ENCODE peak calls at places on chromosomes 6 and 20, in six cellular contexts. One of them, this sample, is unnamed.

GRCh38 chr6:7250812-7251211 is 62.2 kb downstream of the SSR1 start:
- DNase-seq in mucosa of descending colon: no peak
- DNase-seq in RWPE2: no peak
- DNase-seq in PC-3: no peak
- DNase-seq in astrocyte: no peak
- DNase-seq in fibroblast of lung: no peak
- DNase-seq in this sample: no peak

GRCh38 chr20:13723015-13723414 is 61.7 kb downstream of the ESF1 start:
- DNase-seq in mucosa of descending colon: no peak
- DNase-seq in RWPE2: no peak
- DNase-seq in PC-3: no peak
- DNase-seq in astrocyte: no peak
- DNase-seq in fibroblast of lung: no peak
- DNase-seq in this sample: no peak

GRCh38 chr6:88062376-88062775 is 14.7 kb downstream of the SPACA1 start:
- DNase-seq in mucosa of descending colon: peak
- DNase-seq in RWPE2: no peak
- DNase-seq in PC-3: no peak
- DNase-seq in astrocyte: no peak
- DNase-seq in fibroblast of lung: no peak
- DNase-seq in this sample: no peak

GRCh38 chr6:100433726-100434435 is 30.8 kb downstream of the SIM1 start:
- DNase-seq in mucosa of descending colon: no peak
- DNase-seq in RWPE2: no peak
- DNase-seq in PC-3: no peak
- DNase-seq in astrocyte: peak
- DNase-seq in fibroblast of lung: no peak
- DNase-seq in this sample: no peak

GRCh38 chr6:142850653-142851434 is 94.1 kb downstream of the HIVEP2 start:
- DNase-seq in mucosa of descending colon: no peak
- DNase-seq in RWPE2: no peak
- DNase-seq in PC-3: peak
- DNase-seq in astrocyte: peak
- DNase-seq in fibroblast of lung: peak
- DNase-seq in this sample: no peak

GRCh38 chr6:163404825-163405265 is 9.7 kb upstream of the QKI start:
- DNase-seq in mucosa of descending colon: peak
- DNase-seq in RWPE2: no peak
- DNase-seq in PC-3: no peak
- DNase-seq in astrocyte: no peak
- DNase-seq in fibroblast of lung: no peak
- DNase-seq in this sample: no peak

GRCh38 chr20:49608752-49609670 is 41.1 kb upstream of the PTGIS start:
- DNase-seq in mucosa of descending colon: peak
- DNase-seq in RWPE2: no peak
- DNase-seq in PC-3: peak
- DNase-seq in astrocyte: no peak
- DNase-seq in fibroblast of lung: peak
- DNase-seq in this sample: peak

GRCh38 chr6:95094751-95095150 is 482.6 kb upstream of the MANEA start:
- DNase-seq in mucosa of descending colon: no peak
- DNase-seq in RWPE2: no peak
- DNase-seq in PC-3: peak
- DNase-seq in astrocyte: peak
- DNase-seq in fibroblast of lung: peak
- DNase-seq in this sample: no peak

GRCh38 chr6:44269921-44270525 is at the start of gene TMEM151B:
- DNase-seq in mucosa of descending colon: no peak
- DNase-seq in RWPE2: no peak
- DNase-seq in PC-3: no peak
- DNase-seq in astrocyte: no peak
- DNase-seq in fibroblast of lung: no peak
- DNase-seq in this sample: peak

GRCh38 chr20:46057856-46058655 is 29.0 kb downstream of the SLC12A5 start:
- DNase-seq in mucosa of descending colon: peak
- DNase-seq in RWPE2: peak
- DNase-seq in PC-3: no peak
- DNase-seq in astrocyte: peak
- DNase-seq in fibroblast of lung: peak
- DNase-seq in this sample: peak

GRCh38 chr6:21031182-21031581 is 496.9 kb downstream of the CDKAL1 start:
- DNase-seq in mucosa of descending colon: no peak
- DNase-seq in RWPE2: no peak
- DNase-seq in PC-3: no peak
- DNase-seq in astrocyte: no peak
- DNase-seq in fibroblast of lung: no peak
- DNase-seq in this sample: no peak

GRCh38 chr6:148152244-148152643 is 190.4 kb upstream of the SASH1 start:
- DNase-seq in mucosa of descending colon: no peak
- DNase-seq in RWPE2: no peak
- DNase-seq in PC-3: no peak
- DNase-seq in astrocyte: no peak
- DNase-seq in fibroblast of lung: no peak
- DNase-seq in this sample: no peak

GRCh38 chr6:16136536-16137450 is 7.9 kb downstream of the MYLIP start:
- DNase-seq in mucosa of descending colon: peak
- DNase-seq in RWPE2: no peak
- DNase-seq in PC-3: peak
- DNase-seq in astrocyte: peak
- DNase-seq in fibroblast of lung: peak
- DNase-seq in this sample: no peak

GRCh38 chr20:40962733-40963504 is 65.7 kb upstream of the TOP1 start:
- DNase-seq in mucosa of descending colon: peak
- DNase-seq in RWPE2: peak
- DNase-seq in PC-3: peak
- DNase-seq in astrocyte: no peak
- DNase-seq in fibroblast of lung: peak
- DNase-seq in this sample: peak

GRCh38 chr6:147161253-147161973 is 42.8 kb upstream of the STXBP5 start:
- DNase-seq in mucosa of descending colon: no peak
- DNase-seq in RWPE2: no peak
- DNase-seq in PC-3: no peak
- DNase-seq in astrocyte: no peak
- DNase-seq in fibroblast of lung: no peak
- DNase-seq in this sample: no peak

GRCh38 chr6:163180874-163181541 is 233.5 kb upstream of the QKI start:
- DNase-seq in mucosa of descending colon: peak
- DNase-seq in RWPE2: no peak
- DNase-seq in PC-3: peak
- DNase-seq in astrocyte: peak
- DNase-seq in fibroblast of lung: peak
- DNase-seq in this sample: peak

GRCh38 chr6:139888691-139889122 is 514.3 kb upstream of the CITED2 start:
- DNase-seq in mucosa of descending colon: no peak
- DNase-seq in RWPE2: no peak
- DNase-seq in PC-3: no peak
- DNase-seq in astrocyte: peak
- DNase-seq in fibroblast of lung: peak
- DNase-seq in this sample: no peak

GRCh38 chr6:1407499-1407990 is 18.2 kb downstream of the FOXF2 start:
- DNase-seq in mucosa of descending colon: no peak
- DNase-seq in RWPE2: no peak
- DNase-seq in PC-3: no peak
- DNase-seq in astrocyte: no peak
- DNase-seq in fibroblast of lung: no peak
- DNase-seq in this sample: no peak

GRCh38 chr20:25397827-25398226 is 7.2 kb upstream of the ABHD12 start:
- DNase-seq in mucosa of descending colon: peak
- DNase-seq in RWPE2: no peak
- DNase-seq in PC-3: peak
- DNase-seq in astrocyte: no peak
- DNase-seq in fibroblast of lung: peak
- DNase-seq in this sample: no peak

DNA sequence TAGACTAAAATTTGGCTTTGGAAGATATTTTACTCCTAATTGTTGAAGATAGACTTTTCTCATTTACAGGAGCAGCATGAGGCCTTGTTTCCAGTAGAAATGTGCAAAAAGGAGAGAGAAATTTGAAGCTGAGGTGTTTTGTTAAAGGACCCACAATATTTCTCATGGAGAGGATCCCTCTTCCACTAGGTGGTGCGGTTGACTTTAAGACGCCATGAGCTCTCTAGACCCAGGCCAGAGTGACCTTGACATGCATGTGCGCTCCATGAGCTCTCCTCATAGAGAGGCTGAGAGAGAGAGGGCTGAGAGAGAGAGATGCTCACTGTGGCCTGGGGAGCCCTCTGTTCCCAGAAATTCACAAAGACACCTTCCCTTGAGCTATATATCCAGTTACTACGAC is 861.2 kb upstream of the EYS start:
- DNase-seq in mucosa of descending colon: no peak
- DNase-seq in RWPE2: no peak
- DNase-seq in PC-3: no peak
- DNase-seq in astrocyte: no peak
- DNase-seq in fibroblast of lung: no peak
- DNase-seq in this sample: no peak
- TF ChIP-seq CTCF in mucosa of descending colon: no peak
- TF ChIP-seq CTCF in RWPE2: no peak
- TF ChIP-seq CTCF in PC-3: peak
- TF ChIP-seq CTCF in astrocyte: no peak
- TF ChIP-seq CTCF in fibroblast of lung: no peak
- TF ChIP-seq CTCF in this sample: no peak

DNA sequence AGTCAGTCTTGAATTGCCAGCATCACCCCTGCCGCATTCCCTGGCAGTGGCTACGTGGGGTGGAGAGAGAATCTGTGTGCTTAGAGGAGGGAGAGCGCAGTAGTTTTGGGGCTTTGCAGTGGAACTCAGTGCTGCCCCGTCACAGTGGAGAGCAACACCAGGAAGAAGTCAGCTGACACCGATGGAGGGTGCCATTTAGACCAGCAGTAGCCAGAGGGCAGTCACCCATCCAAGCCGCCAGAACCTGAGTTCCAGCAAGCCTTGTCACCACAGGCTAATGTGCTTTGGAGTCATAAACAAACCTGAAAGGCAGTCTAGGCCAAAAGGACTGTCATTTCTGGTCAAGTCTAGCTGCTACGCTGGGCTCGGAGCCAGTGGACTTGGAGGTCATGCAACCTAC is 22.0 kb upstream of the PERP start:
- DNase-seq in mucosa of descending colon: no peak
- DNase-seq in RWPE2: no peak
- DNase-seq in PC-3: no peak
- DNase-seq in astrocyte: no peak
- DNase-seq in fibroblast of lung: no peak
- DNase-seq in this sample: no peak
- TF ChIP-seq CTCF in mucosa of descending colon: no peak
- TF ChIP-seq CTCF in RWPE2: no peak
- TF ChIP-seq CTCF in PC-3: no peak
- TF ChIP-seq CTCF in astrocyte: no peak
- TF ChIP-seq CTCF in fibroblast of lung: no peak
- TF ChIP-seq CTCF in this sample: no peak

DNA sequence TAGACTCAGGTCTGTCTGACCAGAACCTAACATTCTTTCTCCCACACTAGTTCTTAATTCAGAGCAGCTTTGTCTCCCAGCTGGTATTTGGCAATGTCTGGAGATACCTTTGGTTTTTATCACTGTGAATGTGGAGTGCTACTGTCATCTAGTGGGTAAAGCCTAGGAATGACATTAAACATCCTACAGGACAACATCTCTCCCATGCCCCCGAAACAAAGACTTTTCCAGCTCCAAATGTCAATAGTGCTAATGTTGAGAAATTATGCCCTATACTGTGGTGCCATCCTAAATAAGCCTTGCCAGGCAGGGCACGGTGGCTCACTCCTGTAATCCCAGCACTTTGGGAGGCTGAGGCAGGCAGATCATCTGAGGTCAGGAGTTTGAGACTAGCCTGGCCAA is 4.2 kb upstream of the TTPAL start:
- DNase-seq in mucosa of descending colon: no peak
- DNase-seq in RWPE2: no peak
- DNase-seq in PC-3: peak
- DNase-seq in astrocyte: no peak
- DNase-seq in fibroblast of lung: peak
- DNase-seq in this sample: no peak
- TF ChIP-seq CTCF in mucosa of descending colon: no peak
- TF ChIP-seq CTCF in RWPE2: peak
- TF ChIP-seq CTCF in PC-3: peak
- TF ChIP-seq CTCF in astrocyte: peak
- TF ChIP-seq CTCF in fibroblast of lung: peak
- TF ChIP-seq CTCF in this sample: peak

GRCh38 chr20:57746201-57746600 is 36.4 kb upstream of the PMEPA1 start:
- DNase-seq in mucosa of descending colon: no peak
- DNase-seq in RWPE2: peak
- DNase-seq in PC-3: no peak
- DNase-seq in astrocyte: no peak
- DNase-seq in fibroblast of lung: no peak
- DNase-seq in this sample: no peak

GRCh38 chr20:57744206-57744605 is 34.4 kb upstream of the PMEPA1 start:
- DNase-seq in mucosa of descending colon: no peak
- DNase-seq in RWPE2: no peak
- DNase-seq in PC-3: no peak
- DNase-seq in astrocyte: no peak
- DNase-seq in fibroblast of lung: no peak
- DNase-seq in this sample: no peak

GRCh38 chr20:57743450-57744095 is 33.8 kb upstream of the PMEPA1 start:
- DNase-seq in mucosa of descending colon: peak
- DNase-seq in RWPE2: peak
- DNase-seq in PC-3: peak
- DNase-seq in astrocyte: no peak
- DNase-seq in fibroblast of lung: no peak
- DNase-seq in this sample: no peak

GRCh38 chr20:57738484-57738883 is 28.7 kb upstream of the PMEPA1 start:
- DNase-seq in mucosa of descending colon: peak
- DNase-seq in RWPE2: no peak
- DNase-seq in PC-3: peak
- DNase-seq in astrocyte: no peak
- DNase-seq in fibroblast of lung: no peak
- DNase-seq in this sample: no peak

DNA sequence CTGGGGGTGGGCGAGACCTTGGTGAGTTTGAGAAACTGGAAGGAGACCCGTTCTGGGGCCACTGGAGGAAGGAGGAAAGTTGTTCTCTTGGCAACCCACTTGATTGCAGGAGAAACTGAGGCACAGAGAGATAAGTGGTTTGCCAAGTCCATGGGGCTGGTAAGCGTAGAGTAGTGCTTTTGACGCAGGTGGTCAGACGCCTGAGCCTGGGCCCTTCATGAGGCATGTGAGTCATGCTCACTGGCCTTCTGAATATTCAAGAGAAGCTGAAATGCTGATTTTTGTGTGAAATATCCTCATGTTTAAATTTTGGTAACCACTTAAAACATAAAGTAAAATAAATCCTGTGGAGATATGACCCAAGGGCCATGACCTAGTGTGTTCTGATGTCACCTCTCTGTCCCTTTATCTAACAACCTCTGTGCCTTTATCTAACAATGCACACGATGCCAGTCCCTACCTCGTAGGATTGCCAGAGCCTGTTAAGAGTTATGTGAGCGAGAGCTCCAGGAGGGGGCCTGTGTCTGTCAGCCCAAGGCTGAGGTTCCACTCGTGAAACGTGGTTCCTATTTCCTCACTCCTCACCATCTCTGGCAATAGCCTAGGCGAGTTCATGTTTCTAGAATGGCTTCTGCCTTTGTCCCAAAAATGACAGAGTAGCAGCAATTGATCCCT is 32.8 kb upstream of the PMEPA1 start:
- DNase-seq in mucosa of descending colon: no peak
- DNase-seq in RWPE2: peak
- DNase-seq in PC-3: no peak
- DNase-seq in astrocyte: no peak
- DNase-seq in fibroblast of lung: no peak
- DNase-seq in this sample: no peak
- TF ChIP-seq CTCF in mucosa of descending colon: no peak
- TF ChIP-seq CTCF in RWPE2: no peak
- TF ChIP-seq CTCF in PC-3: no peak
- TF ChIP-seq CTCF in astrocyte: no peak
- TF ChIP-seq CTCF in fibroblast of lung: no peak
- TF ChIP-seq CTCF in this sample: no peak

This sample was measured in nephron progenitor cell.